ENCODE peak calls at places on chromosome 1, in five cellular contexts. One of them, this sample, is unnamed.

GRCh38 chr1:26288311-26288941 is 8.5 kb downstream of the SH3BGRL3 start:
- DNase-seq in NCI-H2081: no peak
- DNase-seq in EH: no peak
- DNase-seq in H9: no peak
- DNase-seq in activated CD4-positive, alpha-beta T cell treated with anti-CD3 and anti-CD28 coated beads for 48 hours: peak; percentile 86
- DNase-seq in this sample: peak; percentile 39

GRCh38 chr1:25804244-25804963 is 4.4 kb downstream of the SELENON start:
- DNase-seq in NCI-H2081: no peak
- DNase-seq in EH: no peak
- DNase-seq in H9: no peak
- DNase-seq in activated CD4-positive, alpha-beta T cell treated with anti-CD3 and anti-CD28 coated beads for 48 hours: peak; percentile 65
- DNase-seq in this sample: no peak

GRCh38 chr1:3072178-3072947 is 3.4 kb downstream of the PRDM16 start:
- DNase-seq in NCI-H2081: no peak
- DNase-seq in EH: no peak
- DNase-seq in H9: no peak
- DNase-seq in activated CD4-positive, alpha-beta T cell treated with anti-CD3 and anti-CD28 coated beads for 48 hours: no peak
- DNase-seq in this sample: no peak

GRCh38 chr1:230629511-230629910 is 12.8 kb upstream of the COG2 start:
- DNase-seq in NCI-H2081: no peak
- DNase-seq in EH: peak; percentile 21
- DNase-seq in H9: no peak
- DNase-seq in activated CD4-positive, alpha-beta T cell treated with anti-CD3 and anti-CD28 coated beads for 48 hours: no peak
- DNase-seq in this sample: no peak

GRCh38 chr1:14498839-14499238 is 99.6 kb upstream of the KAZN start:
- DNase-seq in NCI-H2081: no peak
- DNase-seq in EH: no peak
- DNase-seq in H9: no peak
- DNase-seq in activated CD4-positive, alpha-beta T cell treated with anti-CD3 and anti-CD28 coated beads for 48 hours: no peak
- DNase-seq in this sample: no peak

GRCh38 chr1:90362163-90362562 is 354.9 kb downstream of the BARHL2 start:
- DNase-seq in NCI-H2081: no peak
- DNase-seq in EH: no peak
- DNase-seq in H9: no peak
- DNase-seq in activated CD4-positive, alpha-beta T cell treated with anti-CD3 and anti-CD28 coated beads for 48 hours: no peak
- DNase-seq in this sample: no peak

GRCh38 chr1:235326719-235327558 is 1.0 kb downstream of the ARID4B start:
- DNase-seq in NCI-H2081: peak; percentile 36
- DNase-seq in EH: peak; percentile 52
- DNase-seq in H9: peak; percentile 41
- DNase-seq in activated CD4-positive, alpha-beta T cell treated with anti-CD3 and anti-CD28 coated beads for 48 hours: peak; percentile 77
- DNase-seq in this sample: peak; percentile 63

GRCh38 chr1:5754079-5754431 is 238.2 kb downstream of the NPHP4 start:
- DNase-seq in NCI-H2081: no peak
- DNase-seq in EH: no peak
- DNase-seq in H9: no peak
- DNase-seq in activated CD4-positive, alpha-beta T cell treated with anti-CD3 and anti-CD28 coated beads for 48 hours: no peak
- DNase-seq in this sample: no peak

GRCh38 chr1:234222561-234223280 is 150.5 kb upstream of the COA6 start:
- DNase-seq in NCI-H2081: no peak
- DNase-seq in EH: peak; percentile 41
- DNase-seq in H9: no peak
- DNase-seq in activated CD4-positive, alpha-beta T cell treated with anti-CD3 and anti-CD28 coated beads for 48 hours: no peak
- DNase-seq in this sample: no peak

GRCh38 chr1:62230724-62231123 is 36.1 kb downstream of the L1TD1 start:
- DNase-seq in NCI-H2081: no peak
- DNase-seq in EH: peak; percentile 89
- DNase-seq in H9: no peak
- DNase-seq in activated CD4-positive, alpha-beta T cell treated with anti-CD3 and anti-CD28 coated beads for 48 hours: no peak
- DNase-seq in this sample: no peak

GRCh38 chr1:234315091-234315541 is 58.1 kb upstream of the COA6 start:
- DNase-seq in NCI-H2081: no peak
- DNase-seq in EH: peak; percentile 79
- DNase-seq in H9: no peak
- DNase-seq in activated CD4-positive, alpha-beta T cell treated with anti-CD3 and anti-CD28 coated beads for 48 hours: peak; percentile 34
- DNase-seq in this sample: no peak

GRCh38 chr1:145872421-145872891 is 13.2 kb downstream of the ANKRD35 start:
- DNase-seq in NCI-H2081: no peak
- DNase-seq in EH: peak; percentile 39
- DNase-seq in H9: peak; percentile 71
- DNase-seq in activated CD4-positive, alpha-beta T cell treated with anti-CD3 and anti-CD28 coated beads for 48 hours: no peak
- DNase-seq in this sample: no peak

GRCh38 chr1:197464039-197464438 is 196.0 kb downstream of the CRB1 start:
- DNase-seq in NCI-H2081: no peak
- DNase-seq in EH: peak; percentile 82
- DNase-seq in H9: no peak
- DNase-seq in activated CD4-positive, alpha-beta T cell treated with anti-CD3 and anti-CD28 coated beads for 48 hours: no peak
- DNase-seq in this sample: no peak

GRCh38 chr1:54850082-54850730 is 36.8 kb downstream of the DHCR24 start:
- DNase-seq in NCI-H2081: no peak
- DNase-seq in EH: peak; percentile 57
- DNase-seq in H9: no peak
- DNase-seq in activated CD4-positive, alpha-beta T cell treated with anti-CD3 and anti-CD28 coated beads for 48 hours: no peak
- DNase-seq in this sample: no peak